ENCODE peak calls at places on chromosomes 12 and 14, in seven cellular contexts. S is endothelial cell, K is substantia nigra, E is kidney, R is tibial artery, U is pancreas, T is A549. X is an unnamed sample.

GRCh38 chr12:1591029-1591428 is 3.4 kb downstream of the FBXL14 start:
- DNase-seq in S (no peak), K (no peak), E (no peak), R (no peak), U (no peak), T (peak), X (no peak)

GRCh38 chr12:57881035-57881973 is 34.8 kb upstream of the CTDSP2 start:
- DNase-seq in S (no peak), K (no peak), E (no peak), R (no peak), U (no peak), T (no peak), X (no peak)

GRCh38 chr14:96071561-96071960 is 32.4 kb downstream of the C14orf132 start:
- DNase-seq in S (no peak), K (no peak), E (no peak), R (peak), U (peak), T (no peak), X (no peak)

GRCh38 chr12:32595251-32595650 is 83.8 kb upstream of the DNM1L start:
- DNase-seq in S (no peak), K (no peak), E (no peak), R (no peak), U (no peak), T (no peak), X (peak)

GRCh38 chr12:121918679-121919038 is 267 bp downstream of the CFAP251 start:
- DNase-seq in S (no peak), K (no peak), E (no peak), R (no peak), U (no peak), T (no peak), X (no peak)

GRCh38 chr14:21026251-21026987 is 1.6 kb upstream of the NDRG2 start:
- DNase-seq in S (no peak), K (peak), E (no peak), R (no peak), U (no peak), T (no peak), X (no peak)

GRCh38 chr12:75953312-75953906 is 78.2 kb downstream of the PHLDA1 start:
- DNase-seq in S (no peak), K (no peak), E (no peak), R (no peak), U (no peak), T (peak), X (peak)

GRCh38 chr12:70732287-70732686 is 95.1 kb upstream of the PTPRB start:
- DNase-seq in S (no peak), K (no peak), E (no peak), R (no peak), U (no peak), T (no peak), X (no peak)

GRCh38 chr14:30214014-30214413 is 286.4 kb upstream of the PRKD1 start:
- DNase-seq in S (no peak), K (no peak), E (no peak), R (no peak), U (no peak), T (no peak), X (no peak)

GRCh38 chr12:56629459-56630179 is 507 bp downstream of the BAZ2A start:
- DNase-seq in S (no peak), K (no peak), E (no peak), R (no peak), U (peak), T (peak), X (no peak)

GRCh38 chr12:57175428-57176138 is 28.2 kb upstream of the LRP1-AS start:
- DNase-seq in S (peak), K (peak), E (peak), R (peak), U (peak), T (peak), X (peak)

GRCh38 chr12:113439606-113440030 is 17.4 kb downstream of the SDSL start:
- DNase-seq in S (peak), K (peak), E (peak), R (no peak), U (peak), T (peak), X (peak)

GRCh38 chr12:131103614-131104463 is 150.1 kb downstream of the ADGRD1 start:
- DNase-seq in S (no peak), K (no peak), E (peak), R (peak), U (peak), T (no peak), X (no peak)

GRCh38 chr14:78154827-78155226 is 15.3 kb upstream of the NRXN3 start:
- DNase-seq in S (no peak), K (peak), E (no peak), R (no peak), U (no peak), T (no peak), X (no peak)

GRCh38 chr14:100067971-100068959 is 3.0 kb downstream of the EVL start:
- DNase-seq in S (no peak), K (no peak), E (no peak), R (no peak), U (no peak), T (no peak), X (peak)

GRCh38 chr12:2172486-2173214 is 119.9 kb downstream of the CACNA1C start:
- DNase-seq in S (no peak), K (no peak), E (no peak), R (no peak), U (no peak), T (no peak), X (no peak)

GRCh38 chr12:104055686-104056388 is 5.8 kb upstream of the GLT8D2 start:
- DNase-seq in S (no peak), K (no peak), E (no peak), R (no peak), U (peak), T (no peak), X (peak)

GRCh38 chr14:50063876-50064420 is 52.4 kb downstream of the VCPKMT start:
- DNase-seq in S (no peak), K (no peak), E (no peak), R (no peak), U (no peak), T (no peak), X (no peak)

GRCh38 chr12:103868215-103868614 is 27.2 kb upstream of the NT5DC3 start:
- DNase-seq in S (no peak), K (no peak), E (no peak), R (no peak), U (no peak), T (no peak), X (no peak)

GRCh38 chr14:90722590-90722989 is 93.6 kb downstream of the TTC7B start:
- DNase-seq in S (no peak), K (no peak), E (no peak), R (no peak), U (no peak), T (no peak), X (no peak)

GRCh38 chr12:108667349-108667748 is 33.7 kb upstream of the SELPLG start:
- DNase-seq in S (no peak), K (no peak), E (no peak), R (no peak), U (no peak), T (no peak), X (no peak)

GRCh38 chr14:63229330-63230059 is 25.3 kb downstream of the RHOJ start:
- DNase-seq in S (no peak), K (no peak), E (no peak), R (no peak), U (no peak), T (no peak), X (no peak)

GRCh38 chr12:27244680-27245005 is 557 bp downstream of the STK38L start:
- DNase-seq in S (no peak), K (no peak), E (no peak), R (no peak), U (no peak), T (no peak), X (peak)

GRCh38 chr12:61879229-61879628 is 381.0 kb upstream of the USP15 start:
- DNase-seq in S (no peak), K (no peak), E (peak), R (no peak), U (no peak), T (no peak), X (no peak)

GRCh38 chr14:94062344-94062904 is 18.6 kb downstream of the DDX24 start:
- DNase-seq in S (no peak), K (no peak), E (no peak), R (no peak), U (no peak), T (no peak), X (no peak)

GRCh38 chr14:68495101-68495637 is 297.7 kb downstream of the ZFP36L1 start:
- DNase-seq in S (peak), K (no peak), E (no peak), R (no peak), U (no peak), T (no peak), X (no peak)

GRCh38 chr14:70086685-70087379 is 101.9 kb downstream of the SLC8A3 start:
- DNase-seq in S (peak), K (peak), E (no peak), R (no peak), U (no peak), T (no peak), X (peak)

GRCh38 chr14:105207460-105207901 is 26.4 kb upstream of the NUDT14 start:
- DNase-seq in S (no peak), K (no peak), E (no peak), R (no peak), U (no peak), T (no peak), X (no peak)

GRCh38 chr12:76878899-76879709 is at the start of gene CSRP2:
- DNase-seq in S (peak), K (peak), E (peak), R (peak), U (peak), T (peak), X (peak)

GRCh38 chr12:15152864-15153263 is 68.4 kb downstream of the RERG start:
- DNase-seq in S (no peak), K (no peak), E (no peak), R (no peak), U (no peak), T (no peak), X (peak)

GRCh38 chr14:23512156-23512555 is 39.4 kb downstream of the ZFHX2 start:
- DNase-seq in S (no peak), K (no peak), E (no peak), R (no peak), U (no peak), T (no peak), X (no peak)

X was measured in fibroblast of lung.